ENCODE peak calls at places on chromosome 17, in nine cellular contexts. M is body of pancreas, V is transverse colon, Z is A549, T is BE2C, B is sigmoid colon, C is cardiac muscle cell, Y is tibial artery, S is right atrium auricular region. U is an unnamed sample.

GRCh38 chr17:14201087-14201486 is 35.6 kb downstream of the CDRT15 start:
- DNase-seq in Y (no peak), V (peak; percentile 30), M (no peak), S (no peak), T (no peak), C (no peak), Z (no peak), B (no peak), U (no peak)

GRCh38 chr17:4205917-4206316 is 57.9 kb downstream of the ANKFY1 start:
- DNase-seq in T (no peak), B (no peak), M (no peak), Z (no peak), Y (no peak), S (no peak), C (no peak), V (no peak), U (no peak)

GRCh38 chr17:81996757-81997441 is 19.5 kb downstream of the ASPSCR1 start:
- DNase-seq in T (no peak), C (no peak), B (no peak), V (no peak), Z (no peak), Y (no peak), M (no peak), S (no peak), U (no peak)

GRCh38 chr17:47732399-47733046 is 513 bp upstream of the TBX21 start:
- DNase-seq in S (no peak), Y (peak; percentile 13), V (no peak), T (no peak), B (peak; percentile 39), M (no peak), C (no peak), Z (no peak), U (no peak)

GRCh38 chr17:75589919-75590303 is 2.3 kb downstream of the MYO15B start:
- DNase-seq in M (peak; percentile 40), Z (no peak), B (peak; percentile 74), S (no peak), C (no peak), T (no peak), Y (no peak), V (peak; percentile 36), U (no peak)

GRCh38 chr17:6831662-6832263 is at the start of gene TEKT1:
- DNase-seq in M (peak; percentile 82), B (peak; percentile 73), Y (peak; percentile 71), V (peak; percentile 65), Z (peak; percentile 81), T (peak; percentile 45), C (peak; percentile 86), S (peak; percentile 74), U (no peak)

GRCh38 chr17:42459256-42459982 is 741 bp downstream of the ATP6V0A1 start:
- DNase-seq in C (peak; percentile 7), M (peak; percentile 34), V (peak; percentile 66), T (peak; percentile 51), Z (peak; percentile 74), Y (peak; percentile 60), S (peak; percentile 73), B (peak; percentile 78), U (peak; percentile 64)

GRCh38 chr17:67837965-67838364 is 12.7 kb downstream of the BPTF start:
- DNase-seq in S (no peak), Z (no peak), C (no peak), T (no peak), M (no peak), Y (no peak), B (no peak), V (no peak), U (no peak)

GRCh38 chr17:55410722-55411462 is 10.7 kb downstream of the MMD start:
- DNase-seq in Y (no peak), T (no peak), C (no peak), Z (no peak), S (no peak), V (no peak), B (no peak), M (no peak), U (no peak)

GRCh38 chr17:2266865-2267228 is 36.7 kb downstream of the SMG6 start:
- DNase-seq in T (no peak), Y (no peak), S (no peak), V (no peak), Z (no peak), C (peak; percentile 59), B (no peak), M (no peak), U (no peak)

GRCh38 chr17:34452769-34453168 is 89.7 kb upstream of the CCL1 start:
- DNase-seq in V (no peak), Z (no peak), C (no peak), M (no peak), T (no peak), Y (no peak), S (no peak), B (no peak), U (peak; percentile 3)

GRCh38 chr17:6608321-6608720 is 32.2 kb downstream of the KIAA0753 start:
- DNase-seq in S (no peak), V (no peak), Y (no peak), B (no peak), M (no peak), T (no peak), Z (peak; percentile 16), C (no peak), U (no peak)

GRCh38 chr17:17414316-17414937 is 62.4 kb upstream of the MED9 start:
- DNase-seq in C (no peak), B (peak; percentile 64), S (peak; percentile 74), Y (peak; percentile 64), M (no peak), Z (no peak), T (no peak), V (no peak), U (no peak)

GRCh38 chr17:80751070-80751459 is 206.4 kb downstream of the RPTOR start:
- DNase-seq in B (peak; percentile 79), Z (no peak), C (no peak), M (no peak), T (no peak), V (no peak), S (no peak), Y (no peak), U (no peak)

DNA sequence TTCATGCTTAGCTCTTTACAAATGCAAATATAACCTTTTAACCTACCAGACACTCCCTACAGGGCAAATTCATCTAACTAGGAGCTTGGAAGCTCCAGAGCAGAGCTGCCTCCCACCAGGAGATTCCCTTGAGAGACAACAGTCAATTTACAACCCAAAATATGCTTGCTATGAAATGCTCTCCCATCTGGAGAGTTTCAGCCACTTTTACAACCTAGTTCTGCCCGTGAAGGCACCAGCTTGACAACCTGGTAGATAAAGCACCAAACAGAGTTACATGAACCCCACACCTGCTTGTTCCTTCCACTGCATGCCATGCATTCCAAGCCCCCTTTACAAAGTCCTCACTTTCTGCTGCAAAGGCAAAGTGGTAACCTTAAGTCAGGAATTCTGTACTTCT is 215.3 kb upstream of the KIF2B start:
- DNase-seq in B (no peak), T (no peak), V (no peak), M (no peak), Z (no peak), C (peak; percentile 21), Y (no peak), S (no peak), U (peak; percentile 45)
- H3K9me3 ChIP-seq in B (no peaks in the 10 kb centered on the region), T (no peaks in the 10 kb centered on the region), V (no peaks in the 10 kb centered on the region), M (no peaks in the 10 kb centered on the region), Z (no peaks in the 10 kb centered on the region), C (no peaks in the 10 kb centered on the region), Y (no peaks in the 10 kb centered on the region), S (no peaks in the 10 kb centered on the region), U (peaks cover 6% of the 10 kb centered on the region)

GRCh38 chr17:9922012-9922848 is 17.2 kb upstream of the RCVRN start:
- DNase-seq in Z (no peak), Y (no peak), S (no peak), T (no peak), V (no peak), B (no peak), C (no peak), M (no peak), U (no peak)
- H3K9me3 ChIP-seq in Z (no peaks in the 10 kb centered on the region), Y (no peaks in the 10 kb centered on the region), S (no peaks in the 10 kb centered on the region), T (no peaks in the 10 kb centered on the region), V (no peaks in the 10 kb centered on the region), B (no peaks in the 10 kb centered on the region), C (no peaks in the 10 kb centered on the region), M (no peaks in the 10 kb centered on the region), U (no peaks in the 10 kb centered on the region)

GRCh38 chr17:30211371-30211770 is 24.1 kb downstream of the SLC6A4 start:
- DNase-seq in S (no peak), V (no peak), T (no peak), Y (no peak), Z (no peak), C (no peak), B (no peak), M (no peak), U (no peak)
- H3K9me3 ChIP-seq in S (no peaks in the 10 kb centered on the region), V (no peaks in the 10 kb centered on the region), T (no peaks in the 10 kb centered on the region), Y (no peaks in the 10 kb centered on the region), Z (no peaks in the 10 kb centered on the region), C (no peaks in the 10 kb centered on the region), B (no peaks in the 10 kb centered on the region), M (no peaks in the 10 kb centered on the region), U (no peaks in the 10 kb centered on the region)

GRCh38 chr17:22462461-22462860 is 770.1 kb downstream of the KCNJ18 start:
- DNase-seq in S (no peak), V (no peak), T (no peak), Y (no peak), Z (no peak), B (no peak), M (no peak), C (no peak), U (no peak)
- H3K9me3 ChIP-seq in S (no peaks in the 10 kb centered on the region), V (no peaks in the 10 kb centered on the region), T (no peaks in the 10 kb centered on the region), Y (no peaks in the 10 kb centered on the region), Z (no peaks in the 10 kb centered on the region), B (no peaks in the 10 kb centered on the region), M (no peaks in the 10 kb centered on the region), C (no peaks in the 10 kb centered on the region), U (no peaks in the 10 kb centered on the region)

DNA sequence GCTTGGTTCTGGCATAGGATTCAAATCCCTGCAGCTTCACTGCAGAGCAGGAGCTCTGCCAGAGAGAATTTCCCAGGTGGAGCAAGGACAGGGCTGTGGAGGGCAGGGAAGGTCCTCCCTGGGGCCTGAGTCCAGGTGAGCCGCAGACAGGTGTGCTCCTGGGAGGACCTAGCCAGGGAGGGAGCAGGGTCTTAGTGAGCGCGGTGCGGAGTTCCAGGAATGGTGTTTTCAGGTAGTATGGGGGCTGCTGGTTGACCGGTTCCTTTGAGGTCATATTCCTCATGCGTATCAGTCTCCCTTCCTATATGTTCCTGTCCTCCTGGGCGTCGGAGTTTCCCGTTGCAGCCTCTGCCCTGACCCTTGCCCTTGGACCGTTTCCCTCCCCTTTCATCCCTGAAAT is 813.3 kb downstream of the KCNJ18 start:
- DNase-seq in S (no peak), T (no peak), C (no peak), M (no peak), Z (no peak), B (no peak), Y (no peak), V (no peak), U (no peak)
- H3K9me3 ChIP-seq in S (no peaks in the 10 kb centered on the region), T (no peaks in the 10 kb centered on the region), C (no peaks in the 10 kb centered on the region), M (peaks cover 8% of the 10 kb centered on the region), Z (no peaks in the 10 kb centered on the region), B (no peaks in the 10 kb centered on the region), Y (no peaks in the 10 kb centered on the region), V (peaks cover 5% of the 10 kb centered on the region), U (no peaks in the 10 kb centered on the region)

DNA sequence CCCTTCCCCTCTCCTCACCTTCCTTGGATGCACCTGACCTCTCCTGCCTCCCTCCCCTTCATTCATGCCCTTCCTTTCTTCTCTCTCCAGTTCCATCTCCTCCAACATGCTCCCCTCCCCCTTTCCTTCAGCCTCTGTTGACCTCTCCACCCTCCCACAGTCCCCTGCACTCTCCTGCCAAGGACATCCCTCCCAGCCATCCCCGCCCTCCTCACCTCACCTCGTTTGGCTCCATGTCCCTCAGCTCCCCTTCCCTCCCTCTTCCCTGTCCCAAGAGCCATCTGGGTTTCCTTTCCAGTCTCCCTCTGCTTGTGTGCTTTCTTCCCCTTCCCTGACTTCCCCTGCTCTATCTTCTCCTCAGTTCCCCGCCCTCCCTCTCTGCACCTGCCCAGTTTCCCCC is 819.7 kb downstream of the KCNJ18 start:
- DNase-seq in V (no peak), M (no peak), Y (no peak), T (no peak), S (peak; percentile 7), Z (no peak), B (no peak), C (no peak), U (no peak)
- H3K9me3 ChIP-seq in V (no peaks in the 10 kb centered on the region), M (no peaks in the 10 kb centered on the region), Y (no peaks in the 10 kb centered on the region), T (no peaks in the 10 kb centered on the region), S (no peaks in the 10 kb centered on the region), Z (no peaks in the 10 kb centered on the region), B (no peaks in the 10 kb centered on the region), C (no peaks in the 10 kb centered on the region), U (no peaks in the 10 kb centered on the region)